ENCODE peak calls at places on chromosomes 3 and 15, in eight cellular contexts. M, A, P, C, S, R, W and J are unnamed samples.

GRCh38 chr15:88610756-88611231 is 10.3 kb upstream of the AEN start:
- DNase-seq in C (no peak), W (no peak), P (no peak), S (no peak), A (no peak), R (no peak), M (no peak), J (peak)

GRCh38 chr3:170128259-170128976 is 53.1 kb downstream of the PHC3 start:
- DNase-seq in R (no peak), M (no peak), A (no peak), P (no peak), W (peak), C (peak), S (no peak), J (no peak)

GRCh38 chr3:48991851-48992545 is 2.0 kb downstream of the P4HTM start:
- DNase-seq in S (no peak), P (no peak), W (no peak), R (no peak), A (no peak), C (no peak), M (no peak), J (no peak)

GRCh38 chr3:18425641-18426403 is 683 bp upstream of the SATB1 start:
- DNase-seq in M (peak), C (peak), A (no peak), W (peak), P (peak), S (peak), R (peak), J (peak)

GRCh38 chr3:127800508-127800907 is 21.8 kb downstream of the MGLL start:
- DNase-seq in M (peak), C (peak), A (no peak), P (no peak), S (no peak), W (no peak), R (peak), J (no peak)

GRCh38 chr15:66089049-66089448 is 164.5 kb downstream of the MEGF11 start:
- DNase-seq in A (no peak), M (no peak), S (no peak), R (no peak), P (no peak), W (no peak), C (no peak), J (no peak)

GRCh38 chr3:179653777-179654117 is 907 bp downstream of the USP13 start:
- DNase-seq in M (peak), A (no peak), P (no peak), C (peak), W (no peak), R (no peak), S (no peak), J (no peak)

GRCh38 chr15:35062164-35063099 is 22.7 kb downstream of the NANOGP8 start:
- DNase-seq in P (no peak), A (no peak), M (no peak), S (no peak), R (no peak), W (no peak), C (no peak), J (no peak)

GRCh38 chr3:160449660-160450598 is at the start of gene TRIM59:
- DNase-seq in S (peak), M (peak), R (peak), C (peak), P (peak), A (peak), W (no peak), J (peak)

GRCh38 chr3:179258820-179259219 is 7.9 kb upstream of the KCNMB3 start:
- DNase-seq in P (no peak), R (no peak), W (no peak), C (no peak), S (no peak), M (no peak), A (no peak), J (no peak)

GRCh38 chr15:37094542-37095196 is 5.7 kb downstream of the MEIS2 start:
- DNase-seq in W (no peak), S (no peak), R (no peak), M (no peak), C (no peak), A (no peak), P (no peak), J (no peak)

GRCh38 chr15:34821907-34822306 is 26.6 kb upstream of the ACTC1 start:
- DNase-seq in P (no peak), C (no peak), M (no peak), R (no peak), A (no peak), S (no peak), W (peak), J (no peak)

GRCh38 chr3:38843898-38844297 is 27.9 kb upstream of the SCN10A start:
- DNase-seq in P (no peak), C (no peak), S (no peak), W (no peak), M (peak), A (peak), R (no peak), J (no peak)

GRCh38 chr3:14565791-14566588 is 25.8 kb upstream of the GRIP2 start:
- DNase-seq in M (no peak), A (no peak), R (no peak), P (no peak), S (no peak), C (no peak), W (no peak), J (peak)

GRCh38 chr3:128319107-128319506 is 147.6 kb downstream of the DNAJB8 start:
- DNase-seq in P (no peak), W (no peak), M (no peak), R (no peak), C (no peak), S (no peak), A (no peak), J (peak)